ENCODE peak calls at places on chromosomes 2 and 18, in seven cellular contexts. One of them, this sample, is unnamed.
A peak's percentile ranks its signal among the peaks of the same experiment; 100 is the strongest.

GRCh38 chr18:31720867-31721266 is 36.5 kb upstream of the B4GALT6 start:
- DNase-seq in right atrium auricular region: no peak
- DNase-seq in K562: no peak
- DNase-seq in CD8-positive, alpha-beta T cell: no peak
- DNase-seq in right cardiac atrium: no peak
- DNase-seq in uterus: no peak
- DNase-seq in PC-9: no peak
- DNase-seq in this sample: no peak

GRCh38 chr2:204545861-204546773 is 842 bp downstream of the PARD3B start:
- DNase-seq in right atrium auricular region: no peak
- DNase-seq in K562: no peak
- DNase-seq in CD8-positive, alpha-beta T cell: no peak
- DNase-seq in right cardiac atrium: peak; percentile 20
- DNase-seq in uterus: no peak
- DNase-seq in PC-9: peak; percentile 36
- DNase-seq in this sample: peak; percentile 36

GRCh38 chr2:153478289-153479261 is at the start of gene RPRM:
- DNase-seq in right atrium auricular region: no peak
- DNase-seq in K562: peak; percentile 54
- DNase-seq in CD8-positive, alpha-beta T cell: peak; percentile 38
- DNase-seq in right cardiac atrium: peak; percentile 72
- DNase-seq in uterus: peak; percentile 91
- DNase-seq in PC-9: no peak
- DNase-seq in this sample: peak; percentile 71

GRCh38 chr2:1790473-1790872 is 46.2 kb upstream of the PXDN start:
- DNase-seq in right atrium auricular region: no peak
- DNase-seq in K562: no peak
- DNase-seq in CD8-positive, alpha-beta T cell: no peak
- DNase-seq in right cardiac atrium: no peak
- DNase-seq in uterus: no peak
- DNase-seq in PC-9: no peak
- DNase-seq in this sample: no peak

GRCh38 chr2:10331033-10331701 is 28.5 kb downstream of the HPCAL1 start:
- DNase-seq in right atrium auricular region: no peak
- DNase-seq in K562: peak; percentile 69
- DNase-seq in CD8-positive, alpha-beta T cell: peak; percentile 62
- DNase-seq in right cardiac atrium: peak; percentile 77
- DNase-seq in uterus: peak; percentile 37
- DNase-seq in PC-9: peak; percentile 93
- DNase-seq in this sample: peak; percentile 60

GRCh38 chr2:127217470-127218325 is 2.4 kb downstream of the CYP27C1 start:
- DNase-seq in right atrium auricular region: no peak
- DNase-seq in K562: no peak
- DNase-seq in CD8-positive, alpha-beta T cell: no peak
- DNase-seq in right cardiac atrium: no peak
- DNase-seq in uterus: no peak
- DNase-seq in PC-9: peak; percentile 92
- DNase-seq in this sample: no peak

GRCh38 chr2:23410596-23410995 is 25.6 kb downstream of the KLHL29 start:
- DNase-seq in right atrium auricular region: no peak
- DNase-seq in K562: no peak
- DNase-seq in CD8-positive, alpha-beta T cell: no peak
- DNase-seq in right cardiac atrium: no peak
- DNase-seq in uterus: no peak
- DNase-seq in PC-9: no peak
- DNase-seq in this sample: no peak

GRCh38 chr2:189409136-189409535 is 32.1 kb upstream of the WDR75 start:
- DNase-seq in right atrium auricular region: no peak
- DNase-seq in K562: no peak
- DNase-seq in CD8-positive, alpha-beta T cell: no peak
- DNase-seq in right cardiac atrium: no peak
- DNase-seq in uterus: no peak
- DNase-seq in PC-9: no peak
- DNase-seq in this sample: no peak

GRCh38 chr2:38806407-38807071 is 28.5 kb downstream of the GEMIN6 start:
- DNase-seq in right atrium auricular region: no peak
- DNase-seq in K562: no peak
- DNase-seq in CD8-positive, alpha-beta T cell: no peak
- DNase-seq in right cardiac atrium: no peak
- DNase-seq in uterus: no peak
- DNase-seq in PC-9: no peak
- DNase-seq in this sample: no peak

GRCh38 chr2:38806001-38806400 is 28.0 kb downstream of the GEMIN6 start:
- DNase-seq in right atrium auricular region: no peak
- DNase-seq in K562: no peak
- DNase-seq in CD8-positive, alpha-beta T cell: no peak
- DNase-seq in right cardiac atrium: no peak
- DNase-seq in uterus: no peak
- DNase-seq in PC-9: no peak
- DNase-seq in this sample: no peak

GRCh38 chr2:38808677-38809076 is 30.7 kb downstream of the GEMIN6 start:
- DNase-seq in right atrium auricular region: no peak
- DNase-seq in K562: no peak
- DNase-seq in CD8-positive, alpha-beta T cell: no peak
- DNase-seq in right cardiac atrium: no peak
- DNase-seq in uterus: no peak
- DNase-seq in PC-9: no peak
- DNase-seq in this sample: no peak

DNA sequence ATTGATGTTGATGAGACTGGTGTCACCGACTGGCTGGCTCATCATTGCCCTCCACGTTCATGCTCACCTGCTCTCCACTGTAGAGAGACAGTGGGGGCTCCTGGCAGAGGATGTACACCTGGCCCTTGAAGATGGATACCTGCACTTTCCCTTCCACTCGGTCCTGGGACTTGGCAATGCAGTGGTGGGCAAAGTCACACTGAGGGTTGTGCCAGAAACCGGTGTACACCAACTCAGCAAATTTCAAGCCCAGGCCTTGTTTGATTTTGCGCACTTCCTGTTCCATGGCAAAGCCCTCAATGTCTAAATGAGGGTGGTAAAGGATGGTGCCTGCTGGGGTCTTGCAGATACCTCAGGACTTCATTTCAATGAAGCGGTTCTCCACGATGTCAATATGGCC is 32.5 kb downstream of the GEMIN6 start:
- DNase-seq in right atrium auricular region: no peak
- DNase-seq in K562: no peak
- DNase-seq in CD8-positive, alpha-beta T cell: no peak
- DNase-seq in right cardiac atrium: no peak
- DNase-seq in uterus: no peak
- DNase-seq in PC-9: no peak
- DNase-seq in this sample: no peak
- H3K4me3 ChIP-seq in right atrium auricular region: no peak overlapping the region
- H3K4me3 ChIP-seq in K562: no peak overlapping the region
- H3K4me3 ChIP-seq in CD8-positive, alpha-beta T cell: no peak overlapping the region
- H3K4me3 ChIP-seq in right cardiac atrium: no peak overlapping the region
- H3K4me3 ChIP-seq in uterus: no peak overlapping the region
- H3K4me3 ChIP-seq in PC-9: no peak overlapping the region
- H3K4me3 ChIP-seq in this sample: no peak overlapping the region

GRCh38 chr2:234676859-234677450 is 180.1 kb upstream of the ARL4C start:
- DNase-seq in right atrium auricular region: peak; percentile 46
- DNase-seq in K562: no peak
- DNase-seq in CD8-positive, alpha-beta T cell: no peak
- DNase-seq in right cardiac atrium: no peak
- DNase-seq in uterus: no peak
- DNase-seq in PC-9: no peak
- DNase-seq in this sample: no peak

GRCh38 chr2:234679766-234680687 is 183.1 kb upstream of the ARL4C start:
- DNase-seq in right atrium auricular region: peak; percentile 83
- DNase-seq in K562: no peak
- DNase-seq in CD8-positive, alpha-beta T cell: no peak
- DNase-seq in right cardiac atrium: peak; percentile 80
- DNase-seq in uterus: peak; percentile 56
- DNase-seq in PC-9: peak; percentile 86
- DNase-seq in this sample: peak; percentile 52

GRCh38 chr2:234679151-234679765 is 182.4 kb upstream of the ARL4C start:
- DNase-seq in right atrium auricular region: peak; percentile 56
- DNase-seq in K562: no peak
- DNase-seq in CD8-positive, alpha-beta T cell: no peak
- DNase-seq in right cardiac atrium: no peak
- DNase-seq in uterus: no peak
- DNase-seq in PC-9: no peak
- DNase-seq in this sample: no peak

GRCh38 chr2:234677758-234678538 is 181.1 kb upstream of the ARL4C start:
- DNase-seq in right atrium auricular region: peak; percentile 21
- DNase-seq in K562: no peak
- DNase-seq in CD8-positive, alpha-beta T cell: no peak
- DNase-seq in right cardiac atrium: no peak
- DNase-seq in uterus: no peak
- DNase-seq in PC-9: no peak
- DNase-seq in this sample: no peak

GRCh38 chr2:234678721-234679120 is 181.8 kb upstream of the ARL4C start:
- DNase-seq in right atrium auricular region: no peak
- DNase-seq in K562: no peak
- DNase-seq in CD8-positive, alpha-beta T cell: no peak
- DNase-seq in right cardiac atrium: no peak
- DNase-seq in uterus: no peak
- DNase-seq in PC-9: no peak
- DNase-seq in this sample: no peak
- H3K4me1 ChIP-seq in right atrium auricular region: no peaks in the 10 kb centered on the region
- H3K4me1 ChIP-seq in K562: no peaks in the 10 kb centered on the region
- H3K4me1 ChIP-seq in CD8-positive, alpha-beta T cell: no peaks in the 10 kb centered on the region
- H3K4me1 ChIP-seq in right cardiac atrium: no peaks in the 10 kb centered on the region
- H3K4me1 ChIP-seq in uterus: no peaks in the 10 kb centered on the region
- H3K4me1 ChIP-seq in PC-9: peaks cover 83% of the 10 kb centered on the region
- H3K4me1 ChIP-seq in this sample: no peaks in the 10 kb centered on the region

DNA sequence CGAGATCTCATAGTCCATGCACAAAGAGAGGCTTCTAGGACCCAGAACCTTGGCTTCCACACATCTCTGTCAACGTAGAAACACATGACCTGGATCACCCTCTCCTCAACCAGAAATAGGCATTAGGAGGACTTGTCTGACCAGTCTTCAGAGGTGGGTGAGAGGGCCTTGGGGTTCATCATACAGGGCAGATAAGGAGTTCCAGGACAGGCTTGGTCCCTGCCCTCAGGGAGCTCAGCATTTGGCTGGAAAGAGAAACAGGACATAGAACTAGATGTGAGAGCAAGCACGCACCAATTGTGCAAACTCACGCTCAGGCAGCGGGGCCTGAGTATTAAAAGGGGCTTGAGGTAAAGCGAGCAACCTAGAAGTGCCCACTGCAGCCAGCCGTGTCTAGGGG is 28.6 kb upstream of the NOTO start:
- DNase-seq in right atrium auricular region: no peak
- DNase-seq in K562: no peak
- DNase-seq in CD8-positive, alpha-beta T cell: no peak
- DNase-seq in right cardiac atrium: no peak
- DNase-seq in uterus: no peak
- DNase-seq in PC-9: no peak
- DNase-seq in this sample: no peak
- H3K4me3 ChIP-seq in right atrium auricular region: no peak overlapping the region
- H3K4me3 ChIP-seq in K562: no peak overlapping the region
- H3K4me3 ChIP-seq in CD8-positive, alpha-beta T cell: no peak overlapping the region
- H3K4me3 ChIP-seq in right cardiac atrium: no peak overlapping the region
- H3K4me3 ChIP-seq in uterus: no peak overlapping the region
- H3K4me3 ChIP-seq in PC-9: no peak overlapping the region
- H3K4me3 ChIP-seq in this sample: no peak overlapping the region

GRCh38 chr18:8762968-8763367 is 57.6 kb downstream of the MTCL1 start:
- DNase-seq in right atrium auricular region: no peak
- DNase-seq in K562: no peak
- DNase-seq in CD8-positive, alpha-beta T cell: no peak
- DNase-seq in right cardiac atrium: no peak
- DNase-seq in uterus: no peak
- DNase-seq in PC-9: no peak
- DNase-seq in this sample: no peak
- H3K4me1 ChIP-seq in right atrium auricular region: no peaks in the 10 kb centered on the region
- H3K4me1 ChIP-seq in K562: no peaks in the 10 kb centered on the region
- H3K4me1 ChIP-seq in CD8-positive, alpha-beta T cell: no peaks in the 10 kb centered on the region
- H3K4me1 ChIP-seq in right cardiac atrium: no peaks in the 10 kb centered on the region
- H3K4me1 ChIP-seq in uterus: no peaks in the 10 kb centered on the region
- H3K4me1 ChIP-seq in PC-9: no peaks in the 10 kb centered on the region
- H3K4me1 ChIP-seq in this sample: no peaks in the 10 kb centered on the region

GRCh38 chr2:238121511-238122286 is 16.8 kb upstream of the KLHL30 start:
- DNase-seq in right atrium auricular region: no peak
- DNase-seq in K562: no peak
- DNase-seq in CD8-positive, alpha-beta T cell: no peak
- DNase-seq in right cardiac atrium: peak; percentile 6
- DNase-seq in uterus: no peak
- DNase-seq in PC-9: no peak
- DNase-seq in this sample: no peak
- H3K4me3 ChIP-seq in right atrium auricular region: no peak overlapping the region
- H3K4me3 ChIP-seq in K562: no peak overlapping the region
- H3K4me3 ChIP-seq in CD8-positive, alpha-beta T cell: no peak overlapping the region
- H3K4me3 ChIP-seq in right cardiac atrium: no peak overlapping the region
- H3K4me3 ChIP-seq in uterus: no peak overlapping the region
- H3K4me3 ChIP-seq in PC-9: no peak overlapping the region
- H3K4me3 ChIP-seq in this sample: no peak overlapping the region

GRCh38 chr2:169136885-169137534 is 67.6 kb downstream of the DHRS9 start:
- DNase-seq in right atrium auricular region: no peak
- DNase-seq in K562: no peak
- DNase-seq in CD8-positive, alpha-beta T cell: no peak
- DNase-seq in right cardiac atrium: peak; percentile 25
- DNase-seq in uterus: no peak
- DNase-seq in PC-9: no peak
- DNase-seq in this sample: no peak
- H3K4me1 ChIP-seq in right atrium auricular region: no peaks in the 10 kb centered on the region
- H3K4me1 ChIP-seq in K562: peaks cover 22% of the 10 kb centered on the region
- H3K4me1 ChIP-seq in CD8-positive, alpha-beta T cell: no peaks in the 10 kb centered on the region
- H3K4me1 ChIP-seq in right cardiac atrium: no peaks in the 10 kb centered on the region
- H3K4me1 ChIP-seq in uterus: no peaks in the 10 kb centered on the region
- H3K4me1 ChIP-seq in PC-9: no peaks in the 10 kb centered on the region
- H3K4me1 ChIP-seq in this sample: no peaks in the 10 kb centered on the region

This sample was measured in lung.